ENCODE peak calls at places on chromosome 21, in nine cellular contexts. One of them, this sample, is unnamed.

GRCh38 chr21:16588433-16588860 is 858.7 kb downstream of the USP25 start:
- DNase-seq in GDM1: no peak
- DNase-seq in stimulated activated CD8-positive, alpha-beta memory T cell treated with anti-CD3 and anti-CD28 coated beads, Interleukin-7, amount 100 ng/mL, for 1 hour: no peak
- DNase-seq in stimulated activated naive CD4-positive, alpha-beta T cell: no peak
- DNase-seq in GM23248: peak
- DNase-seq in renal cortical epithelial cell: peak
- DNase-seq in CD8-positive, alpha-beta T cell: no peak
- DNase-seq in stimulated activated CD4-positive, alpha-beta T cell treated with anti-CD3 and anti-CD28 coated beads, Interleukin-1b, Interleukin-23, amount 100 ng/mL, for 24 hours: no peak
- DNase-seq in NCI-H2171: no peak
- DNase-seq in this sample: peak

GRCh38 chr21:41857771-41858300 is 21.3 kb downstream of the PRDM15 start:
- DNase-seq in GDM1: no peak
- DNase-seq in stimulated activated CD8-positive, alpha-beta memory T cell treated with anti-CD3 and anti-CD28 coated beads, Interleukin-7, amount 100 ng/mL, for 1 hour: no peak
- DNase-seq in stimulated activated naive CD4-positive, alpha-beta T cell: no peak
- DNase-seq in GM23248: no peak
- DNase-seq in renal cortical epithelial cell: no peak
- DNase-seq in CD8-positive, alpha-beta T cell: no peak
- DNase-seq in stimulated activated CD4-positive, alpha-beta T cell treated with anti-CD3 and anti-CD28 coated beads, Interleukin-1b, Interleukin-23, amount 100 ng/mL, for 24 hours: no peak
- DNase-seq in NCI-H2171: no peak
- DNase-seq in this sample: no peak

GRCh38 chr21:31923756-31924155 is 50.9 kb downstream of the HUNK start:
- DNase-seq in GDM1: no peak
- DNase-seq in stimulated activated CD8-positive, alpha-beta memory T cell treated with anti-CD3 and anti-CD28 coated beads, Interleukin-7, amount 100 ng/mL, for 1 hour: no peak
- DNase-seq in stimulated activated naive CD4-positive, alpha-beta T cell: no peak
- DNase-seq in GM23248: no peak
- DNase-seq in renal cortical epithelial cell: no peak
- DNase-seq in CD8-positive, alpha-beta T cell: no peak
- DNase-seq in stimulated activated CD4-positive, alpha-beta T cell treated with anti-CD3 and anti-CD28 coated beads, Interleukin-1b, Interleukin-23, amount 100 ng/mL, for 24 hours: no peak
- DNase-seq in NCI-H2171: no peak
- DNase-seq in this sample: no peak

GRCh38 chr21:41758550-41758949 is 8.3 kb downstream of the RIPK4 start:
- DNase-seq in GDM1: no peak
- DNase-seq in stimulated activated CD8-positive, alpha-beta memory T cell treated with anti-CD3 and anti-CD28 coated beads, Interleukin-7, amount 100 ng/mL, for 1 hour: no peak
- DNase-seq in stimulated activated naive CD4-positive, alpha-beta T cell: no peak
- DNase-seq in GM23248: peak
- DNase-seq in renal cortical epithelial cell: peak
- DNase-seq in CD8-positive, alpha-beta T cell: no peak
- DNase-seq in stimulated activated CD4-positive, alpha-beta T cell treated with anti-CD3 and anti-CD28 coated beads, Interleukin-1b, Interleukin-23, amount 100 ng/mL, for 24 hours: no peak
- DNase-seq in NCI-H2171: no peak
- DNase-seq in this sample: no peak

GRCh38 chr21:42302794-42303193 is 12.4 kb downstream of the TFF3 start:
- DNase-seq in GDM1: no peak
- DNase-seq in stimulated activated CD8-positive, alpha-beta memory T cell treated with anti-CD3 and anti-CD28 coated beads, Interleukin-7, amount 100 ng/mL, for 1 hour: no peak
- DNase-seq in stimulated activated naive CD4-positive, alpha-beta T cell: no peak
- DNase-seq in GM23248: no peak
- DNase-seq in renal cortical epithelial cell: no peak
- DNase-seq in CD8-positive, alpha-beta T cell: no peak
- DNase-seq in stimulated activated CD4-positive, alpha-beta T cell treated with anti-CD3 and anti-CD28 coated beads, Interleukin-1b, Interleukin-23, amount 100 ng/mL, for 24 hours: no peak
- DNase-seq in NCI-H2171: peak
- DNase-seq in this sample: no peak

GRCh38 chr21:25313891-25314646 is 293.2 kb downstream of the MRPL39 start:
- DNase-seq in GDM1: no peak
- DNase-seq in stimulated activated CD8-positive, alpha-beta memory T cell treated with anti-CD3 and anti-CD28 coated beads, Interleukin-7, amount 100 ng/mL, for 1 hour: no peak
- DNase-seq in stimulated activated naive CD4-positive, alpha-beta T cell: no peak
- DNase-seq in GM23248: peak
- DNase-seq in renal cortical epithelial cell: peak
- DNase-seq in CD8-positive, alpha-beta T cell: no peak
- DNase-seq in stimulated activated CD4-positive, alpha-beta T cell treated with anti-CD3 and anti-CD28 coated beads, Interleukin-1b, Interleukin-23, amount 100 ng/mL, for 24 hours: no peak
- DNase-seq in NCI-H2171: no peak
- DNase-seq in this sample: no peak

GRCh38 chr21:32916522-32917099 is 109.1 kb upstream of the OLIG2 start:
- DNase-seq in GDM1: no peak
- DNase-seq in stimulated activated CD8-positive, alpha-beta memory T cell treated with anti-CD3 and anti-CD28 coated beads, Interleukin-7, amount 100 ng/mL, for 1 hour: no peak
- DNase-seq in stimulated activated naive CD4-positive, alpha-beta T cell: no peak
- DNase-seq in GM23248: peak
- DNase-seq in renal cortical epithelial cell: no peak
- DNase-seq in CD8-positive, alpha-beta T cell: no peak
- DNase-seq in stimulated activated CD4-positive, alpha-beta T cell treated with anti-CD3 and anti-CD28 coated beads, Interleukin-1b, Interleukin-23, amount 100 ng/mL, for 24 hours: no peak
- DNase-seq in NCI-H2171: no peak
- DNase-seq in this sample: no peak

GRCh38 chr21:32819702-32820101 is 48.1 kb upstream of the PAXBP1 start:
- DNase-seq in GDM1: no peak
- DNase-seq in stimulated activated CD8-positive, alpha-beta memory T cell treated with anti-CD3 and anti-CD28 coated beads, Interleukin-7, amount 100 ng/mL, for 1 hour: no peak
- DNase-seq in stimulated activated naive CD4-positive, alpha-beta T cell: no peak
- DNase-seq in GM23248: peak
- DNase-seq in renal cortical epithelial cell: no peak
- DNase-seq in CD8-positive, alpha-beta T cell: no peak
- DNase-seq in stimulated activated CD4-positive, alpha-beta T cell treated with anti-CD3 and anti-CD28 coated beads, Interleukin-1b, Interleukin-23, amount 100 ng/mL, for 24 hours: no peak
- DNase-seq in NCI-H2171: no peak
- DNase-seq in this sample: no peak

GRCh38 chr21:43305811-43306311 is 121.1 kb downstream of the SIK1 start:
- DNase-seq in GDM1: no peak
- DNase-seq in stimulated activated CD8-positive, alpha-beta memory T cell treated with anti-CD3 and anti-CD28 coated beads, Interleukin-7, amount 100 ng/mL, for 1 hour: no peak
- DNase-seq in stimulated activated naive CD4-positive, alpha-beta T cell: no peak
- DNase-seq in GM23248: no peak
- DNase-seq in renal cortical epithelial cell: no peak
- DNase-seq in CD8-positive, alpha-beta T cell: no peak
- DNase-seq in stimulated activated CD4-positive, alpha-beta T cell treated with anti-CD3 and anti-CD28 coated beads, Interleukin-1b, Interleukin-23, amount 100 ng/mL, for 24 hours: no peak
- DNase-seq in NCI-H2171: no peak
- DNase-seq in this sample: no peak

GRCh38 chr21:38095220-38095619 is 161.6 kb upstream of the KCNJ15 start:
- DNase-seq in GDM1: no peak
- DNase-seq in stimulated activated CD8-positive, alpha-beta memory T cell treated with anti-CD3 and anti-CD28 coated beads, Interleukin-7, amount 100 ng/mL, for 1 hour: no peak
- DNase-seq in stimulated activated naive CD4-positive, alpha-beta T cell: no peak
- DNase-seq in GM23248: peak
- DNase-seq in renal cortical epithelial cell: peak
- DNase-seq in CD8-positive, alpha-beta T cell: no peak
- DNase-seq in stimulated activated CD4-positive, alpha-beta T cell treated with anti-CD3 and anti-CD28 coated beads, Interleukin-1b, Interleukin-23, amount 100 ng/mL, for 24 hours: no peak
- DNase-seq in NCI-H2171: no peak
- DNase-seq in this sample: no peak

GRCh38 chr21:34962586-34963222 is 86.4 kb downstream of the RUNX1 start:
- DNase-seq in GDM1: no peak
- DNase-seq in stimulated activated CD8-positive, alpha-beta memory T cell treated with anti-CD3 and anti-CD28 coated beads, Interleukin-7, amount 100 ng/mL, for 1 hour: no peak
- DNase-seq in stimulated activated naive CD4-positive, alpha-beta T cell: no peak
- DNase-seq in GM23248: no peak
- DNase-seq in renal cortical epithelial cell: no peak
- DNase-seq in CD8-positive, alpha-beta T cell: no peak
- DNase-seq in stimulated activated CD4-positive, alpha-beta T cell treated with anti-CD3 and anti-CD28 coated beads, Interleukin-1b, Interleukin-23, amount 100 ng/mL, for 24 hours: no peak
- DNase-seq in NCI-H2171: no peak
- DNase-seq in this sample: peak